ENCODE peak calls at places on chromosomes 1 and 21, in five cellular contexts. M is stimulated activated CD8-positive, alpha-beta memory T cell treated with anti-CD3 and anti-CD28 coated beads, Interleukin-2, amount 100 ng/mL, for 48 hours; E is activated T-helper 9 cell treated with anti-CD3 and anti-CD28 coated beads, Interleukin-2, amount 50 U/mL, for 16 hours; Q is GM12865; F is COR-L47. L is an unnamed sample.
A peak's percentile ranks its signal among the peaks of the same experiment; 100 is the strongest.

GRCh38 chr1:11927866-11928592 is 1.8 kb upstream of the KIAA2013 start:
- DNase-seq in M (no peak), E (no peak), Q (no peak), F (no peak), L (no peak)

GRCh38 chr1:15353839-15354579 is 55.7 kb upstream of the EFHD2 start:
- DNase-seq in M (no peak), E (no peak), Q (no peak), F (peak; percentile 14), L (no peak)

GRCh38 chr21:41121785-41122415 is 46.1 kb upstream of the BACE2 start:
- DNase-seq in M (peak; percentile 60), E (no peak), Q (peak; percentile 75), F (peak; percentile 71), L (peak; percentile 95)

GRCh38 chr1:177329871-177330270 is 159.1 kb downstream of the BRINP2 start:
- DNase-seq in M (no peak), E (no peak), Q (no peak), F (no peak), L (no peak)

GRCh38 chr1:232630047-232630893 is at the start of gene SIPA1L2:
- DNase-seq in M (peak; percentile 81), E (peak; percentile 81), Q (peak; percentile 89), F (peak; percentile 91), L (peak; percentile 98)

GRCh38 chr1:162023547-162024501 is at the start of gene OLFML2B:
- DNase-seq in M (peak; percentile 42), E (no peak), Q (peak; percentile 34), F (peak; percentile 37), L (peak; percentile 93)

GRCh38 chr1:16218014-16218673 is 5.7 kb upstream of the ARHGEF19 start:
- DNase-seq in M (no peak), E (no peak), Q (no peak), F (no peak), L (no peak)

GRCh38 chr1:247347395-247348222 is 15.9 kb upstream of the ZNF496 start:
- DNase-seq in M (no peak), E (no peak), Q (no peak), F (no peak), L (no peak)

GRCh38 chr1:20476260-20477038 is 9.6 kb downstream of the CAMK2N1 start:
- DNase-seq in M (no peak), E (no peak), Q (no peak), F (peak; percentile 87), L (no peak)

GRCh38 chr1:237684236-237684635 is 206.5 kb downstream of the ZP4 start:
- DNase-seq in M (no peak), E (no peak), Q (no peak), F (no peak), L (no peak)

GRCh38 chr1:228955691-228956090 is 220.4 kb downstream of the RHOU start:
- DNase-seq in M (no peak), E (no peak), Q (no peak), F (no peak), L (no peak)

GRCh38 chr1:161702250-161702649 is 4.8 kb upstream of the FCRLA start:
- DNase-seq in M (no peak), E (no peak), Q (no peak), F (peak; percentile 2), L (no peak)

GRCh38 chr1:205147191-205147590 is 25.4 kb upstream of the RBBP5 start:
- DNase-seq in M (no peak), E (no peak), Q (no peak), F (no peak), L (no peak)

GRCh38 chr1:228346731-228347130 is 59.9 kb downstream of the TRIM11 start:
- DNase-seq in M (no peak), E (no peak), Q (no peak), F (no peak), L (peak; percentile 48)

L was measured in posterior vena cava.